ENCODE peak calls at places on chromosome 14, in five cellular contexts. J is H9, Q is mesenchymal stem cell, V is IMR-90, S is neuronal stem cell. X is an unnamed sample.

GRCh38 chr14:90426663-90427062 is 29.8 kb downstream of the CALM1 start:
- DNase-seq in J (no peak), Q (peak; percentile 15), V (no peak), S (no peak), X (no peak)

GRCh38 chr14:55398679-55399078 is 13.0 kb downstream of the ATG14 start:
- DNase-seq in J (no peak), Q (peak; percentile 94), V (peak; percentile 99), S (no peak), X (no peak)

GRCh38 chr14:80504781-80505180 is 293.5 kb upstream of the DIO2 start:
- DNase-seq in J (no peak), Q (no peak), V (peak; percentile 60), S (no peak), X (no peak)

GRCh38 chr14:23861666-23862065 is 91.9 kb upstream of the DHRS4 start:
- DNase-seq in J (peak; percentile 36), Q (no peak), V (no peak), S (no peak), X (peak; percentile 36)

GRCh38 chr14:97155814-97156213 is 358.6 kb downstream of the VRK1 start:
- DNase-seq in J (no peak), Q (no peak), V (no peak), S (no peak), X (no peak)

GRCh38 chr14:99595034-99595433 is 9.0 kb downstream of the CCDC85C start:
- DNase-seq in J (no peak), Q (no peak), V (no peak), S (no peak), X (no peak)

GRCh38 chr14:30943694-30944093 is 69.3 kb downstream of the COCH start:
- DNase-seq in J (no peak), Q (no peak), V (no peak), S (no peak), X (no peak)

GRCh38 chr14:48703728-48704467 is 882.3 kb downstream of the RPS29 start:
- DNase-seq in J (no peak), Q (no peak), V (no peak), S (no peak), X (no peak)

GRCh38 chr14:75003250-75004027 is 718 bp downstream of the EIF2B2 start:
- DNase-seq in J (no peak), Q (peak; percentile 24), V (no peak), S (no peak), X (peak; percentile 20)

GRCh38 chr14:44154889-44155288 is 352.2 kb downstream of the FSCB start:
- DNase-seq in J (no peak), Q (no peak), V (no peak), S (no peak), X (no peak)

GRCh38 chr14:84129028-84129427 is 1400.9 kb upstream of the FLRT2 start:
- DNase-seq in J (no peak), Q (no peak), V (no peak), S (peak; percentile 40), X (no peak)

GRCh38 chr14:34258318-34258717 is 203.7 kb downstream of the SPTSSA start:
- DNase-seq in J (no peak), Q (peak; percentile 22), V (peak; percentile 15), S (no peak), X (no peak)

GRCh38 chr14:34324363-34324795 is 137.7 kb downstream of the SPTSSA start:
- DNase-seq in J (no peak), Q (peak; percentile 46), V (peak; percentile 26), S (peak; percentile 56), X (peak; percentile 55)

GRCh38 chr14:41749425-41749824 is 142.7 kb downstream of the LRFN5 start:
- DNase-seq in J (no peak), Q (peak; percentile 51), V (no peak), S (no peak), X (no peak)

GRCh38 chr14:105281354-105282097 is 19.3 kb downstream of the BRF1 start:
- DNase-seq in J (no peak), Q (peak; percentile 84), V (peak; percentile 83), S (peak; percentile 37), X (peak; percentile 72)

GRCh38 chr14:101636081-101636560 is 74.8 kb downstream of the DIO3 start:
- DNase-seq in J (no peak), Q (no peak), V (no peak), S (no peak), X (no peak)

GRCh38 chr14:31921741-31922140 is 155.4 kb upstream of the ARHGAP5 start:
- DNase-seq in J (no peak), Q (no peak), V (no peak), S (no peak), X (no peak)

GRCh38 chr14:104886690-104887622 is 21.9 kb downstream of the CEP170B start:
- DNase-seq in J (no peak), Q (no peak), V (no peak), S (no peak), X (no peak)

GRCh38 chr14:37590096-37590809 is 4.8 kb downstream of the FOXA1 start:
- DNase-seq in J (no peak), Q (peak; percentile 3), V (no peak), S (no peak), X (no peak)

GRCh38 chr14:76465651-76466050 is 89.7 kb downstream of the ESRRB start:
- DNase-seq in J (no peak), Q (no peak), V (no peak), S (no peak), X (no peak)

GRCh38 chr14:81323621-81324400 is 76.3 kb downstream of the STON2 start:
- DNase-seq in J (peak; percentile 79), Q (no peak), V (no peak), S (no peak), X (peak; percentile 94)

GRCh38 chr14:35337557-35338255 is 45.5 kb downstream of the PSMA6 start:
- DNase-seq in J (peak; percentile 72), Q (no peak), V (no peak), S (no peak), X (peak; percentile 90)

GRCh38 chr14:35338731-35339405 is 46.7 kb downstream of the PSMA6 start:
- DNase-seq in J (no peak), Q (no peak), V (no peak), S (no peak), X (no peak)

GRCh38 chr14:35340616-35341453 is 48.7 kb downstream of the PSMA6 start:
- DNase-seq in J (no peak), Q (no peak), V (no peak), S (no peak), X (no peak)

GRCh38 chr14:35341454-35342159 is 49.4 kb downstream of the PSMA6 start:
- DNase-seq in J (peak; percentile 85), Q (peak; percentile 60), V (peak; percentile 72), S (no peak), X (peak; percentile 89)

GRCh38 chr14:35339761-35340406 is 47.7 kb downstream of the PSMA6 start:
- DNase-seq in J (no peak), Q (no peak), V (no peak), S (no peak), X (no peak)
- H3K4me2 ChIP-seq in J (no peak overlapping the region), Q (no peak overlapping the region), V (no peak overlapping the region), S (no peak overlapping the region), X (no peak overlapping the region)

DNA sequence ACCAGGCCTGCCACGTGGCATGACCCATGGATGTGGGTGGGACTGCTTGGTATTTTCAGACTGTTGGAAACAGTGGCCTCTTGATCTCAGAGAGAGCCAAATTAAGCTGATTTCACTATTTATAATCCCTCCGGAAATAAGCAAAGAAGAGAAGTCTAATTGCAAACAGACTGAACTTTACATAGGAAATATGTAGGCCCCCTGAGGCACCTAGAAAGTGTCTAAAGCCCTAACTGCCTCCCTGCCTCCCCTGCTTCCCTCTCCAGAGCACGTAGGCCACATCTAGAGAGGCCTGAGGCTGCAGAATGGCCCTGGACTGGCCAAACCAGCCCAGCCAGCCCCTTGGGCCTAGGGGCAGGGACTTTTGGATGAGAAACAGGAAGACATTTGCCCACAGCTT is 123.8 kb downstream of the ZFP36L1 start:
- DNase-seq in J (no peak), Q (no peak), V (no peak), S (no peak), X (peak; percentile 49)
- H2BK5ac ChIP-seq in J (no peak overlapping the region), Q (no peak overlapping the region), V (no peak overlapping the region), S (no peak overlapping the region), X (no peak overlapping the region)

GRCh38 chr14:103416916-103417315 is 31.7 kb downstream of the MARK3 start:
- DNase-seq in J (no peak), Q (no peak), V (no peak), S (no peak), X (no peak)
- H3K4me2 ChIP-seq in J (no peak overlapping the region), Q (no peak overlapping the region), V (peak overlapping the region; percentile 56), S (no peak overlapping the region), X (no peak overlapping the region)

DNA sequence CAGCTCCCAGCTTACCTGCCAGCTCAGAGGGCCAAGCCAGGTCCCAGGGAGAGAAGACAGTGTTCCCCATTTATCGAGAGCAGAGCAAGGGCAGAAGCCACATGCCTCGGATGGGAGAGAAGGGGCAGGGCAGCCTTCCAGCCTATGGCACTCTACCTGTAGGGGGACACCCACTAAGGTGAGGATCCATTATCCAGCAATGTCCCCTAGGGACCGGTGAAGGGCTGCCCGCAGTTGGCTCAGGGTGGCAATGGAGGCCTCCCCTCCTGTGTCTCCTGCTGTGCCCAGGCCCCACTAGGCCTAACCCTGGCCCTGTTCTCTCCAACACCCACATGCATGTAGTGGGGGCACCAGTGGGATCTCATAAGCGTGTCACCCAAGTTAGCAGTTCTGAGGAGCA is 4.9 kb upstream of the ASB2 start:
- DNase-seq in J (no peak), Q (no peak), V (no peak), S (no peak), X (no peak)
- H2BK5ac ChIP-seq in J (no peak overlapping the region), Q (no peak overlapping the region), V (peak overlapping the region; percentile 19), S (no peak overlapping the region), X (no peak overlapping the region)

GRCh38 chr14:60845523-60845922 is 111.0 kb downstream of the MNAT1 start:
- DNase-seq in J (no peak), Q (no peak), V (no peak), S (no peak), X (no peak)
- H3K4me2 ChIP-seq in J (no peak overlapping the region), Q (no peak overlapping the region), V (no peak overlapping the region), S (no peak overlapping the region), X (no peak overlapping the region)

GRCh38 chr14:29043751-29044150 is 277.2 kb downstream of the FOXG1 start:
- DNase-seq in J (no peak), Q (no peak), V (no peak), S (no peak), X (no peak)
- H2BK5ac ChIP-seq in J (no peak overlapping the region), Q (no peak overlapping the region), V (no peak overlapping the region), S (no peak overlapping the region), X (no peak overlapping the region)

GRCh38 chr14:35965425-35965824 is 139.3 kb downstream of the BRMS1L start:
- DNase-seq in J (no peak), Q (no peak), V (no peak), S (no peak), X (peak; percentile 25)
- H3K4me2 ChIP-seq in J (no peak overlapping the region), Q (no peak overlapping the region), V (no peak overlapping the region), S (no peak overlapping the region), X (no peak overlapping the region)